ENCODE peak calls at places on chromosomes 2 and 18, in eight cellular contexts. U, E, P, L, R, Z, J and B are unnamed samples.

GRCh38 chr2:20188851-20189250 is 36.1 kb downstream of the SDC1 start:
- DNase-seq in U (no peak), E (no peak), P (no peak), L (no peak), R (no peak), Z (no peak), J (no peak), B (no peak)

GRCh38 chr2:168194784-168195522 is 52.4 kb downstream of the STK39 start:
- DNase-seq in U (no peak), E (no peak), P (no peak), L (no peak), R (no peak), Z (no peak), J (peak), B (no peak)

GRCh38 chr18:64332851-64333250 is 184.0 kb upstream of the LINC00305 start:
- DNase-seq in U (no peak), E (no peak), P (no peak), L (no peak), R (no peak), Z (no peak), J (no peak), B (no peak)

GRCh38 chr2:174195253-174195652 is 53.1 kb downstream of the OLA1 start:
- DNase-seq in U (no peak), E (no peak), P (no peak), L (no peak), R (no peak), Z (no peak), J (peak), B (no peak)

GRCh38 chr18:36412778-36413177 is 115.3 kb downstream of the FHOD3 start:
- DNase-seq in U (no peak), E (no peak), P (no peak), L (peak), R (peak), Z (no peak), J (peak), B (no peak)

GRCh38 chr2:189408294-189408693 is 33.0 kb upstream of the WDR75 start:
- DNase-seq in U (no peak), E (no peak), P (no peak), L (no peak), R (no peak), Z (no peak), J (peak), B (no peak)

GRCh38 chr18:55096261-55097026 is 137.2 kb upstream of the CCDC68 start:
- DNase-seq in U (no peak), E (no peak), P (no peak), L (peak), R (no peak), Z (no peak), J (peak), B (no peak)

GRCh38 chr2:19738707-19739106 is 163.1 kb downstream of the TTC32 start:
- DNase-seq in U (no peak), E (no peak), P (no peak), L (peak), R (peak), Z (no peak), J (peak), B (no peak)

GRCh38 chr2:159455330-159455918 is 160.9 kb downstream of the BAZ2B start:
- DNase-seq in U (no peak), E (no peak), P (no peak), L (peak), R (no peak), Z (no peak), J (peak), B (no peak)

GRCh38 chr2:96957299-96957698 is 29.1 kb downstream of the FAM178B start:
- DNase-seq in U (no peak), E (no peak), P (no peak), L (no peak), R (no peak), Z (no peak), J (no peak), B (no peak)

GRCh38 chr2:27082773-27083409 is 3.7 kb upstream of the KHK start:
- DNase-seq in U (no peak), E (no peak), P (no peak), L (no peak), R (no peak), Z (no peak), J (no peak), B (no peak)

GRCh38 chr2:152055366-152056108 is 43.3 kb downstream of the CACNB4 start:
- DNase-seq in U (no peak), E (no peak), P (no peak), L (peak), R (no peak), Z (no peak), J (peak), B (no peak)

GRCh38 chr2:102056079-102056581 is 64.4 kb downstream of the IL1R2 start:
- DNase-seq in U (no peak), E (no peak), P (no peak), L (peak), R (no peak), Z (no peak), J (no peak), B (no peak)

GRCh38 chr2:240874715-240875227 is 6.1 kb downstream of the AGXT start:
- DNase-seq in U (no peak), E (no peak), P (no peak), L (no peak), R (no peak), Z (no peak), J (no peak), B (no peak)

GRCh38 chr2:133352719-133353118 is 215.5 kb downstream of the NCKAP5 start:
- DNase-seq in U (no peak), E (no peak), P (no peak), L (no peak), R (peak), Z (no peak), J (no peak), B (no peak)

GRCh38 chr18:10122116-10122515 is 208.3 kb downstream of the VAPA start:
- DNase-seq in U (no peak), E (no peak), P (no peak), L (peak), R (peak), Z (peak), J (peak), B (no peak)

GRCh38 chr2:218329027-218329825 is 27.4 kb upstream of the CATIP start:
- DNase-seq in U (no peak), E (no peak), P (no peak), L (no peak), R (no peak), Z (no peak), J (no peak), B (no peak)